ENCODE peak calls at places on chromosomes 11 and 22, in six cellular contexts. One of them, this sample, is unnamed.

GRCh38 chr11:64036081-64037026 is 623 bp downstream of the FLRT1 start:
- DNase-seq in activated CD4-positive, alpha-beta memory T cell treated with anti-CD3 and anti-CD28 coated beads, Interleukin-2, amount 10 ng/mL, durations not matched to agents 7 days and 5 days: no peak
- DNase-seq in dorsolateral prefrontal cortex: no peak
- DNase-seq in T1000: peak; percentile 60
- DNase-seq in epithelial cell of esophagus: peak; percentile 30
- DNase-seq in NCI-H774: no peak
- DNase-seq in this sample: no peak

GRCh38 chr11:9922806-9923205 is 258.9 kb downstream of the SWAP70 start:
- DNase-seq in activated CD4-positive, alpha-beta memory T cell treated with anti-CD3 and anti-CD28 coated beads, Interleukin-2, amount 10 ng/mL, durations not matched to agents 7 days and 5 days: no peak
- DNase-seq in dorsolateral prefrontal cortex: no peak
- DNase-seq in T1000: no peak
- DNase-seq in epithelial cell of esophagus: peak; percentile 7
- DNase-seq in NCI-H774: no peak
- DNase-seq in this sample: no peak

GRCh38 chr11:113664069-113664980 is 41.8 kb downstream of the TMPRSS5 start:
- DNase-seq in activated CD4-positive, alpha-beta memory T cell treated with anti-CD3 and anti-CD28 coated beads, Interleukin-2, amount 10 ng/mL, durations not matched to agents 7 days and 5 days: no peak
- DNase-seq in dorsolateral prefrontal cortex: no peak
- DNase-seq in T1000: peak; percentile 15
- DNase-seq in epithelial cell of esophagus: peak; percentile 82
- DNase-seq in NCI-H774: no peak
- DNase-seq in this sample: no peak

GRCh38 chr22:49600452-49600847 is 227.2 kb downstream of the BRD1 start:
- DNase-seq in activated CD4-positive, alpha-beta memory T cell treated with anti-CD3 and anti-CD28 coated beads, Interleukin-2, amount 10 ng/mL, durations not matched to agents 7 days and 5 days: no peak
- DNase-seq in dorsolateral prefrontal cortex: no peak
- DNase-seq in T1000: no peak
- DNase-seq in epithelial cell of esophagus: no peak
- DNase-seq in NCI-H774: no peak
- DNase-seq in this sample: no peak

GRCh38 chr11:77200869-77201268 is 72.8 kb downstream of the MYO7A start:
- DNase-seq in activated CD4-positive, alpha-beta memory T cell treated with anti-CD3 and anti-CD28 coated beads, Interleukin-2, amount 10 ng/mL, durations not matched to agents 7 days and 5 days: no peak
- DNase-seq in dorsolateral prefrontal cortex: no peak
- DNase-seq in T1000: no peak
- DNase-seq in epithelial cell of esophagus: no peak
- DNase-seq in NCI-H774: no peak
- DNase-seq in this sample: no peak

GRCh38 chr22:39214383-39215069 is 30.3 kb downstream of the PDGFB start:
- DNase-seq in activated CD4-positive, alpha-beta memory T cell treated with anti-CD3 and anti-CD28 coated beads, Interleukin-2, amount 10 ng/mL, durations not matched to agents 7 days and 5 days: no peak
- DNase-seq in dorsolateral prefrontal cortex: no peak
- DNase-seq in T1000: no peak
- DNase-seq in epithelial cell of esophagus: peak; percentile 88
- DNase-seq in NCI-H774: no peak
- DNase-seq in this sample: peak; percentile 70

GRCh38 chr22:26756675-26757293 is 99.4 kb downstream of the MIAT start:
- DNase-seq in activated CD4-positive, alpha-beta memory T cell treated with anti-CD3 and anti-CD28 coated beads, Interleukin-2, amount 10 ng/mL, durations not matched to agents 7 days and 5 days: peak; percentile 27
- DNase-seq in dorsolateral prefrontal cortex: peak; percentile 72
- DNase-seq in T1000: peak; percentile 30
- DNase-seq in epithelial cell of esophagus: peak; percentile 56
- DNase-seq in NCI-H774: peak; percentile 1
- DNase-seq in this sample: peak; percentile 11

GRCh38 chr11:96198466-96198808 is 144.6 kb downstream of the MAML2 start:
- DNase-seq in activated CD4-positive, alpha-beta memory T cell treated with anti-CD3 and anti-CD28 coated beads, Interleukin-2, amount 10 ng/mL, durations not matched to agents 7 days and 5 days: no peak
- DNase-seq in dorsolateral prefrontal cortex: no peak
- DNase-seq in T1000: no peak
- DNase-seq in epithelial cell of esophagus: no peak
- DNase-seq in NCI-H774: no peak
- DNase-seq in this sample: no peak

GRCh38 chr22:30556388-30556787 is 9.8 kb upstream of the SEC14L6 start:
- DNase-seq in activated CD4-positive, alpha-beta memory T cell treated with anti-CD3 and anti-CD28 coated beads, Interleukin-2, amount 10 ng/mL, durations not matched to agents 7 days and 5 days: no peak
- DNase-seq in dorsolateral prefrontal cortex: no peak
- DNase-seq in T1000: no peak
- DNase-seq in epithelial cell of esophagus: no peak
- DNase-seq in NCI-H774: no peak
- DNase-seq in this sample: no peak